ENCODE peak calls at places on chromosome 19, in nine cellular contexts. R is tibial nerve; G is substantia nigra; P is pulmonary artery endothelial cell; Y is cardiac fibroblast; T is activated CD8-positive, alpha-beta T cell treated with anti-CD3 and anti-CD28 coated beads, Interleukin-2, amount 10 ng/mL, durations not matched to agents 7 days and 5 days; M is ovary; K is stimulated activated CD4-positive, alpha-beta T cell treated with anti-CD3 and anti-CD28 coated beads, Interleukin-15, amount 100 ng/mL, for 1 hour; X is stimulated activated CD8-positive, alpha-beta memory T cell treated with anti-CD3 and anti-CD28 coated beads, Interleukin-2, amount 100 ng/mL, for 48 hours. H is an unnamed sample.

GRCh38 chr19:51573331-51573730 is 2.2 kb downstream of the ZNF175 start:
- DNase-seq in R (no peak), G (no peak), P (no peak), Y (peak; percentile 46), T (no peak), M (no peak), K (no peak), X (no peak), H (no peak)

GRCh38 chr19:18699403-18700054 is 16.0 kb downstream of the CRTC1 start:
- DNase-seq in R (no peak), G (no peak), P (no peak), Y (no peak), T (no peak), M (no peak), K (no peak), X (no peak), H (no peak)

GRCh38 chr19:1267441-1268391 is 1.4 kb upstream of the CIRBP start:
- DNase-seq in R (no peak), G (peak; percentile 38), P (no peak), Y (peak; percentile 16), T (no peak), M (peak; percentile 70), K (no peak), X (no peak), H (no peak)

GRCh38 chr19:1227655-1228054 is 10.2 kb downstream of the CBARP start:
- DNase-seq in R (no peak), G (no peak), P (no peak), Y (no peak), T (no peak), M (no peak), K (no peak), X (no peak), H (no peak)

GRCh38 chr19:47240996-47241918 is 10.3 kb upstream of the BBC3 start:
- DNase-seq in R (no peak), G (peak; percentile 68), P (no peak), Y (peak; percentile 79), T (peak; percentile 92), M (peak; percentile 71), K (peak; percentile 75), X (peak; percentile 77), H (no peak)

GRCh38 chr19:33388817-33389573 is 15.5 kb downstream of the CEBPG start:
- DNase-seq in R (no peak), G (peak; percentile 41), P (no peak), Y (no peak), T (no peak), M (no peak), K (no peak), X (no peak), H (no peak)

GRCh38 chr19:29617336-29618266 is 11.5 kb downstream of the POP4 start:
- DNase-seq in R (no peak), G (no peak), P (no peak), Y (no peak), T (no peak), M (no peak), K (no peak), X (no peak), H (no peak)

GRCh38 chr19:49559443-49559842 is 20.9 kb downstream of the NOSIP start:
- DNase-seq in R (no peak), G (no peak), P (no peak), Y (no peak), T (no peak), M (no peak), K (no peak), X (no peak), H (no peak)

GRCh38 chr19:1154731-1155351 is 19.2 kb downstream of the SBNO2 start:
- DNase-seq in R (peak; percentile 78), G (peak; percentile 21), P (no peak), Y (peak; percentile 92), T (no peak), M (peak; percentile 82), K (no peak), X (no peak), H (no peak)

GRCh38 chr19:11421607-11422098 is 2.5 kb upstream of the RGL3 start:
- DNase-seq in R (no peak), G (peak; percentile 16), P (no peak), Y (no peak), T (peak; percentile 62), M (peak; percentile 54), K (no peak), X (no peak), H (no peak)

GRCh38 chr19:33724021-33724722 is 72.5 kb upstream of the KCTD15 start:
- DNase-seq in R (no peak), G (no peak), P (no peak), Y (no peak), T (no peak), M (no peak), K (no peak), X (no peak), H (no peak)

GRCh38 chr19:41540041-41540695 is 35.8 kb upstream of the CEACAM21 start:
- DNase-seq in R (no peak), G (no peak), P (no peak), Y (no peak), T (no peak), M (no peak), K (no peak), X (no peak), H (no peak)

GRCh38 chr19:29170554-29170953 is 42.4 kb downstream of the UQCRFS1 start:
- DNase-seq in R (no peak), G (no peak), P (no peak), Y (no peak), T (no peak), M (no peak), K (no peak), X (no peak), H (no peak)

GRCh38 chr19:11375143-11375948 is 880 bp downstream of the SWSAP1 start:
- DNase-seq in R (no peak), G (peak; percentile 35), P (no peak), Y (no peak), T (peak; percentile 91), M (peak; percentile 76), K (peak; percentile 49), X (no peak), H (no peak)

GRCh38 chr19:3363841-3364500 is 2.4 kb upstream of the NFIC start:
- DNase-seq in R (no peak), G (no peak), P (no peak), Y (no peak), T (no peak), M (peak; percentile 37), K (no peak), X (no peak), H (no peak)

GRCh38 chr19:4194353-4194752 is 11.9 kb downstream of the ANKRD24 start:
- DNase-seq in R (no peak), G (no peak), P (no peak), Y (no peak), T (no peak), M (no peak), K (no peak), X (no peak), H (no peak)

GRCh38 chr19:5651361-5651760 is 28.5 kb downstream of the SAFB start:
- DNase-seq in R (no peak), G (no peak), P (no peak), Y (no peak), T (no peak), M (no peak), K (no peak), X (no peak), H (no peak)

GRCh38 chr19:17686027-17686511 is 2.1 kb downstream of the UNC13A start:
- DNase-seq in R (no peak), G (no peak), P (no peak), Y (no peak), T (no peak), M (no peak), K (no peak), X (no peak), H (no peak)

GRCh38 chr19:17294051-17294891 is 9.0 kb downstream of the ABHD8 start:
- DNase-seq in R (no peak), G (no peak), P (no peak), Y (peak; percentile 34), T (peak; percentile 49), M (peak; percentile 65), K (no peak), X (no peak), H (no peak)